ENCODE peak calls at places on chromosomes 12 and 14, in five cellular contexts. K, A, W, Y and U are unnamed samples.

GRCh38 chr14:38828183-38828877 is 274.7 kb downstream of the SEC23A start:
- DNase-seq in K (no peak), Y (no peak), W (no peak), A (no peak), U (no peak)

GRCh38 chr12:106127289-106128126 is 11.2 kb downstream of the NUAK1 start:
- DNase-seq in Y (no peak), A (peak), W (no peak), K (no peak), U (no peak)

GRCh38 chr14:26596722-26597030 is 1.2 kb downstream of the NOVA1 start:
- DNase-seq in A (no peak), Y (no peak), W (peak), K (no peak), U (no peak)

GRCh38 chr14:76917158-76917596 is 91.0 kb downstream of the LRRC74A start:
- DNase-seq in W (peak), K (peak), A (peak), Y (no peak), U (no peak)

GRCh38 chr12:3537916-3538690 is 47.1 kb downstream of the PRMT8 start:
- DNase-seq in K (no peak), W (no peak), A (no peak), Y (no peak), U (no peak)

GRCh38 chr14:50999726-51000125 is 55.4 kb upstream of the PYGL start:
- DNase-seq in W (no peak), K (no peak), Y (no peak), A (peak), U (no peak)

GRCh38 chr12:104064842-104065441 is 611 bp downstream of the HCFC2 start:
- DNase-seq in Y (no peak), W (peak), A (peak), K (no peak), U (peak)

GRCh38 chr12:98594050-98594853 is 766 bp downstream of the SLC25A3 start:
- DNase-seq in A (peak), K (peak), Y (no peak), W (peak), U (no peak)

GRCh38 chr14:74257078-74257987 is 18.1 kb downstream of the VSX2 start:
- DNase-seq in W (peak), K (no peak), A (peak), Y (no peak), U (peak)

GRCh38 chr12:20142956-20143355 is 225.4 kb upstream of the PDE3A start:
- DNase-seq in W (no peak), K (no peak), Y (no peak), A (no peak), U (no peak)

GRCh38 chr14:76870146-76870545 is 43.9 kb downstream of the LRRC74A start:
- DNase-seq in K (no peak), W (peak), A (peak), Y (no peak), U (no peak)

GRCh38 chr12:129531004-129531403 is 372.8 kb downstream of the TMEM132D start:
- DNase-seq in Y (no peak), W (no peak), A (peak), K (no peak), U (no peak)

GRCh38 chr12:6872073-6873048 is 742 bp downstream of the SPSB2 start:
- DNase-seq in W (peak), K (peak), A (peak), Y (peak), U (peak)

GRCh38 chr12:67910360-67911292 is 78.6 kb upstream of the IFNG-AS1 start:
- DNase-seq in Y (no peak), K (no peak), A (peak), W (no peak), U (no peak)

GRCh38 chr14:77311217-77311616 is 9.5 kb downstream of the POMT2 start:
- DNase-seq in Y (no peak), A (no peak), W (no peak), K (no peak), U (no peak)

GRCh38 chr14:100911665-100912316 is 8.3 kb upstream of the RTL1 start:
- DNase-seq in W (no peak), A (peak), Y (no peak), K (no peak), U (no peak)

GRCh38 chr14:100530270-100531072 is 56.7 kb downstream of the BEGAIN start:
- DNase-seq in K (no peak), A (no peak), W (no peak), Y (peak), U (no peak)

GRCh38 chr14:45332360-45332988 is 79.5 kb upstream of the MIS18BP1 start:
- DNase-seq in K (no peak), W (no peak), Y (no peak), A (no peak), U (no peak)

GRCh38 chr12:44509471-44509870 is 366.6 kb downstream of the NELL2 start:
- DNase-seq in W (no peak), Y (no peak), K (no peak), A (no peak), U (no peak)

GRCh38 chr12:115774148-115774905 is 503.2 kb downstream of the MED13L start:
- DNase-seq in K (no peak), Y (no peak), W (no peak), A (peak), U (no peak)

GRCh38 chr12:115767921-115768320 is 509.6 kb downstream of the MED13L start:
- DNase-seq in A (no peak), W (no peak), K (no peak), Y (no peak), U (no peak)

GRCh38 chr12:115770643-115771042 is 506.9 kb downstream of the MED13L start:
- DNase-seq in Y (no peak), A (no peak), K (no peak), W (no peak), U (no peak)

GRCh38 chr12:115771601-115772000 is 505.9 kb downstream of the MED13L start:
- DNase-seq in K (no peak), W (no peak), A (no peak), Y (no peak), U (no peak)

GRCh38 chr12:115771065-115771464 is 506.4 kb downstream of the MED13L start:
- DNase-seq in A (peak), Y (no peak), W (peak), K (no peak), U (no peak)
- TF ChIP-seq CTCF in A (peak), Y (no peak), W (no peak), K (peak), U (no peak)

DNA sequence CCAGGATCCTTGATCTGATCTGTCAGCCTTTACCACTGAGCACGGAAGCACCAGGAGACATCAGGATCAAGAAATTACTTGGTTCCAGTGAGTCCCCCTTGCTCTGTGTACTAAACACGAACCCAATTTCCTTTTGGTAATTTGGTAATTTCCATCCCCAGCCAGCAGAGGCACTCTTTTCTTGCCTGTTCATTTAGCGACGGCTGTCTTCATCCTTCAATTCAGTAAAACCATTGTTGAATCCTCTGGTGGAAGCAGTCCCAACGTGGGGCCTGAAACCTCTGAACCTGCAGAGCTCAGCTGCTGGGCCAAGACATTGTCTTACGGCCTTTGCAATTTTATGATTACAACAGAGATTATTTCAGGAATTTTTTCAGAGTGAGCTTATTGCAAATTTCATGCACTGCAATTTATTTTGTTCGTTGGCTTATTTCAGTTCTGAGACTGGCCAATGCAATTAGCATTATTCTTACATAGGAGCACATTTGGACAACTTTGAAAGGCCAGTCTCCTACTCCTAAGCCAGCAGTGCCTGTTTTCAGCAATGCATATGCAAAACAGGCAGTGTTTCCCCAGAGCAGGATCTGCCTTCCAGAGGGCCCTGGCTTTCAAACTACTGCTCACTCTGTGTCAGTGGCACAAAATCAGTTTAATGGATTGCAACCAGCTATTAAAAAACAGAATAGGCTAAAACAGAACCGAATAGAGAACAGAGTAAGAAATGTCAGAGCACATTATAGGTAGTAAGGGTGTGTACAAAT is 372.9 kb upstream of the TMEM132C start:
- DNase-seq in K (no peak), W (no peak), Y (no peak), A (peak), U (no peak)
- TF ChIP-seq CTCF in K (peak), W (peak), Y (no peak), A (peak), U (no peak)

GRCh38 chr14:93206793-93207467 is at the start of the genes GON7 and UBR7:
- DNase-seq in A (peak), K (peak), W (peak), Y (peak), U (peak)
- TF ChIP-seq CTCF in A (no peak), K (no peak), W (peak), Y (peak), U (peak)

DNA sequence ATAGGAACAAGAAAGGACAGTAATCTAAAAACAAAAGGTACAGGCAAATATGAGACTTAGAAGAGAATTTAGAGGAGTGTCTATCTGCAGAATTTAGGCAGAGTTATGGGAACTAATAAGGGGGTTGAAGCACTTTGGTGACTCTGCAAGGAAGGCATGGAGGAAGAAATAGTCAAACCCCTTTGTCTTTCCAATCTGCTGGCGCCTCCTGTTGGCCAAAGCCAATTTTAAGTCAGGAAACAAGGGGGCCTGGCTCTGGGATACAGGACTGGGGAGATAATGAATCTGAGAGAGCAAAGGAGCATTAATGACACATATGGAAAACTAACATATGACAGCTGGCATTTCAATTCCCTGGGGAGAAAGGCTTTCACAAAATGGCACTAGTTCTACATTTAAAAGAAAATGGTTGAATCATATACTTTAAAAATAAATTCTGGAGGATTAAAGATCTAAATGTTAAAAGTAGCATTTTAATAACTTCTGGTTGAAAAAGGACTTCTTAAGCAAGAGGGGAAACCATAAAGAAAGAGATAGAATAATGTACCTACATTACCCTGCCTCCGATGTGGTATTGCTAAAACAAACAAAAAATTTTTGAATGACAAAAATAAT is 48.5 kb upstream of the CSRP2 start:
- DNase-seq in K (no peak), A (peak), Y (no peak), W (peak), U (peak)
- TF ChIP-seq CTCF in K (peak), A (peak), Y (no peak), W (peak), U (peak)

GRCh38 chr12:76555226-76555767 is 4.3 kb downstream of the OSBPL8 start:
- DNase-seq in A (peak), W (no peak), K (no peak), Y (no peak), U (no peak)
- TF ChIP-seq CTCF in A (peak), W (no peak), K (no peak), Y (no peak), U (no peak)